ENCODE peak calls at places on chromosomes 13 and 19, in four cellular contexts. Z is HCT116, H is K562, P is HepG2. B is an unnamed sample.
A peak's percentile ranks its signal among the peaks of the same experiment; 100 is the strongest.

GRCh38 chr13:107339209-107339608 is 771.3 kb upstream of the ARGLU1 start:
- DNase-seq in Z (no peak), H (no peak), P (no peak), B (no peak)

GRCh38 chr19:8366961-8367326 is 3.0 kb downstream of the ANGPTL4 start:
- DNase-seq in Z (no peak), H (no peak), P (no peak), B (no peak)

GRCh38 chr19:10230155-10230903 is 802 bp downstream of the S1PR2 start:
- DNase-seq in Z (no peak), H (no peak), P (no peak), B (no peak)

GRCh38 chr13:35475131-35475959 is 1.1 kb downstream of the MAB21L1 start:
- DNase-seq in Z (no peak), H (no peak), P (no peak), B (no peak)

GRCh38 chr19:6058411-6059201 is 51.7 kb downstream of the RFX2 start:
- DNase-seq in Z (no peak), H (no peak), P (no peak), B (no peak)

GRCh38 chr13:97586941-97587340 is 153.0 kb downstream of the RAP2A start:
- DNase-seq in Z (no peak), H (no peak), P (no peak), B (no peak)

GRCh38 chr13:105579821-105580707 is 955.4 kb downstream of the EFNB2 start:
- DNase-seq in Z (no peak), H (no peak), P (no peak), B (no peak)

GRCh38 chr19:29495091-29495490 is 30.7 kb upstream of the VSTM2B start:
- DNase-seq in Z (no peak), H (no peak), P (no peak), B (no peak)

GRCh38 chr13:99389520-99390304 is 82.5 kb upstream of the GPR183 start:
- DNase-seq in Z (no peak), H (no peak), P (no peak), B (no peak)

GRCh38 chr13:103358245-103358932 is 292.2 kb upstream of the SLC10A2 start:
- DNase-seq in Z (no peak), H (no peak), P (no peak), B (no peak)

GRCh38 chr13:45132384-45133064 is 12.2 kb downstream of the GTF2F2 start:
- DNase-seq in Z (no peak), H (no peak), P (no peak), B (no peak)

GRCh38 chr13:94968757-94969086 is 256.4 kb upstream of the SOX21 start:
- DNase-seq in Z (no peak), H (no peak), P (no peak), B (no peak)

GRCh38 chr13:102847272-102848234 is 1.7 kb downstream of the ERCC5 start:
- DNase-seq in Z (peak; percentile 19), H (peak; percentile 39), P (no peak), B (no peak)

GRCh38 chr13:113776231-113777125 is 17.5 kb downstream of the TMEM255B start:
- DNase-seq in Z (no peak), H (no peak), P (no peak), B (no peak)

GRCh38 chr13:97640236-97640635 is 206.3 kb downstream of the RAP2A start:
- DNase-seq in Z (no peak), H (no peak), P (no peak), B (no peak)

GRCh38 chr19:6739884-6740588 is 556 bp downstream of the TRIP10 start:
- DNase-seq in Z (no peak), H (peak; percentile 85), P (no peak), B (no peak)

GRCh38 chr19:44807652-44808462 is 1.0 kb upstream of the BCAM start:
- DNase-seq in Z (peak; percentile 55), H (peak; percentile 74), P (peak; percentile 77), B (no peak)

GRCh38 chr13:52356327-52356726 is 49.6 kb downstream of the THSD1 start:
- DNase-seq in Z (no peak), H (no peak), P (no peak), B (no peak)

GRCh38 chr19:2625434-2625833 is 77.1 kb downstream of the GNG7 start:
- DNase-seq in Z (no peak), H (no peak), P (no peak), B (no peak)

GRCh38 chr19:2623743-2624142 is 78.8 kb downstream of the GNG7 start:
- DNase-seq in Z (no peak), H (no peak), P (no peak), B (no peak)

GRCh38 chr19:2627319-2627829 is 75.1 kb downstream of the GNG7 start:
- DNase-seq in Z (peak; percentile 92), H (no peak), P (peak; percentile 68), B (peak; percentile 91)

GRCh38 chr19:2627855-2628254 is 74.6 kb downstream of the GNG7 start:
- DNase-seq in Z (no peak), H (no peak), P (no peak), B (no peak)

GRCh38 chr19:2624537-2625091 is 77.9 kb downstream of the GNG7 start:
- DNase-seq in Z (no peak), H (no peak), P (peak; percentile 48), B (no peak)
- TF ChIP-seq TCF7L2 in Z (no peak), H (no peak), P (no peak), B (no peak)

GRCh38 chr19:17390665-17391370 is 3.2 kb downstream of the CCDC194 start:
- DNase-seq in Z (peak; percentile 80), H (peak; percentile 96), P (peak; percentile 83), B (no peak)

GRCh38 chr19:17391371-17392151 is 2.4 kb downstream of the CCDC194 start:
- DNase-seq in Z (no peak), H (no peak), P (no peak), B (no peak)

GRCh38 chr19:17393914-17394313 is at the start of gene CCDC194:
- DNase-seq in Z (no peak), H (no peak), P (no peak), B (no peak)

GRCh38 chr19:17389288-17389687 is 4.7 kb downstream of the CCDC194 start:
- DNase-seq in Z (no peak), H (no peak), P (no peak), B (no peak)

DNA sequence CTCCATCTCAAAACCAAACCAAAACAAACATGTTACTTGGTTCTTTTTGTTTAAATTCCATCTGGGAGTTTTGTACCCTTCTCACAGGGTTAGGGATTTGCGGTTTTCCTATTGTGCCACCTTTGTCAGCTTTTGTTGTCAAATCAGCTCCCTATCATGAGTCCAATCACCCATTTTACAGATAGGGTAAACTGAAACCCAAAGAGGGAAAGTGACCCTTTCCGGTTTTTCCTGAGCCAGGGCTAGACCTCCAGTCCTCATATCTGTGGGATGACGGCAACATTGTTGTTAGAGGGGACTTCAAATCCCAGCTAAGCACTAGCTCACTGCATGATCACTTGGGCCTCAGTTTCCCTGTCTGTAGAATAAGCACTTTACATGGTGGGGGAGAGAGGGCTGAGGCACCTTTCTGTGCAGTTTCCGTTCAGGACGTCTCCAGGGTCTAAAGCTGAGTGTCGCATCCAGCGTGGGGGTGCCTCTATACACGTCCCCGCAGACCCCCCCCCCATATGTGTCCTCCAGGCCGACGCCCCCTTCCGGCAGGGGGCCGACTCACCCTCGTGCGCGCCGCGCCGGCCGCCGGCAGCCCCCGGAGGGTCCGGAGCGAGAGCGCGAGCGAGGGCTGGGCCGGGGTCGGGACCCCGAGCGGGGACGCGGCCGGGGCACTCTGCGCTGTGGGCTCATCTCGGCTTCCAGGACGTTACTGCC is 3.9 kb downstream of the CCDC194 start:
- DNase-seq in Z (no peak), H (no peak), P (no peak), B (no peak)
- TF ChIP-seq CTCF in Z (no peak), H (peak; percentile 11), P (peak; percentile 18), B (no peak)

GRCh38 chr13:109348514-109349340 is 437.7 kb downstream of the IRS2 start:
- DNase-seq in Z (no peak), H (no peak), P (no peak), B (no peak)
- H3K4me3 ChIP-seq in Z (no peak overlapping the region), H (no peak overlapping the region), P (no peak overlapping the region), B (no peak overlapping the region)

DNA sequence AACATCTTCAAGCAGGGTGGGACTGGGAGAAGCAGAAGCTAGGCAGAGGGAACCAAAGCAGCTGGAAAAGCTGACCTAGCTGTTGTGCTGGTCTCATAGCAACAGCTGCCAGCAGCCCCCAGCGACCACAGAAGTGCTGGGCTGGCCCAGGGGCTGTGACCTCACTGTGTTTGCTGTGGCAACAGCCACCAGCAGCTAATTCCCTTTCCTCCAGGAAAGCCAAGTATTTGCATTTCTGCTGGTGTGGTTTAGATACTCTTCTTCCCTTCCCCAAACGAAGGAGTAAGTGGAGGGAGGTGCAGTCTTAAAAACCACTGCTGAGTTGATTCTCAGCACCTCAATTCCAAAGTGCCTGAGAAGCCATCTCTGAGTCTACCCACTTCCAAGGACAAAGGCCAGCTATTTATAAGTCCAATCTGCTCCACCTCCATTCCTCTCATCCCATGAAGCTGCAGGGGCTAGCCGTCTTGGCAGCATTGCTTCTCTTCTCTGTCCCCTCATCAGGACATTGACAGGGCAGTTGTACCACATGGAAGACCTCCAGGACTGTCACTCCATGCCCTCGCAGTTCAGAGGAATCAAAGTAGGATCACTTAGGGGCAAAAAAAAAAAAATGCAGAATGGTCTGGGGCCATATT is 11.5 kb upstream of the CCDC97 start:
- DNase-seq in Z (no peak), H (no peak), P (no peak), B (no peak)
- TF ChIP-seq TCF7L2 in Z (no peak), H (no peak), P (no peak), B (no peak)

DNA sequence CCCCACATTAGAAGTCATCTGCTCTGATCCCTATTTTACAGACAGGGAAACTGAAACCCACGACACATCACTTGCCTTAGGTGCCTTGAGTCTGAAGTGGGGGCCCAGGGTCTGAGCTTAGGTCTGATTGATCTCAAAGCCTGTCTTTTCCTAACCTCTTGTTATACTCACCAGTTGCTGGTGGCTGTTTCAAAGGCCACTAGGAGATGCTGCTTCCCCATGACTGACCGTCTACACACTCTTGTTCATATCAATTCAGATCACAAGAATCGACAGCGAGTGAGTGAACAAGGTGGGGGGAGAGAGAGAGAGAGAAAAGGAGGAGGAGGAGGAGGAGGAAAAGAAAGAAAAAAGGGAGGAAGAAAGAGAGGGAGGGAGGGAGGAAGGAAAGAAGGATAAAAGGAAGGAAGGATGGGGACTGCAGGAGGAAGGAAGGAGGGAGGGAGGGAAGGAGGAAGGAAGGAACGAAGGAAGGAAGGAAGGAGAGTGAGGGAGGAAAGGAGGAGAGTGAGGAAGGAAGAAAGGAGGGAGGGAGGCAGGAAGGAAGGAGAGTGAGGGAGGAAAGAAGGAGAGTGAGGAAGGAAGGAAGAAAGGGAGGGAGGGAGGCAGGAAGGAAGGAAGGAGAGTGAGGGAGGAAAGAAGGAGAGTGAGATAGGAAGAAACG is 3.3 kb downstream of the OR10H1 start:
- DNase-seq in Z (peak; percentile 72), H (peak; percentile 40), P (no peak), B (no peak)
- TF ChIP-seq CTCF in Z (peak; percentile 90), H (peak; percentile 49), P (peak; percentile 38), B (no peak)

GRCh38 chr19:35775046-35775297 is 392 bp upstream of the ARHGAP33 start:
- DNase-seq in Z (no peak), H (no peak), P (no peak), B (no peak)
- H3K4me3 ChIP-seq in Z (peak overlapping the region; percentile 65), H (peak overlapping the region; percentile 57), P (peak overlapping the region; percentile 75), B (peak overlapping the region; percentile 54)

GRCh38 chr13:79909664-79910063 is 428.7 kb downstream of the NDFIP2 start:
- DNase-seq in Z (no peak), H (no peak), P (no peak), B (no peak)
- TF ChIP-seq TCF7L2 in Z (no peak), H (no peak), P (no peak), B (no peak)

GRCh38 chr19:1035998-1036621 is 3.8 kb upstream of the ABCA7 start:
- DNase-seq in Z (no peak), H (peak; percentile 55), P (no peak), B (no peak)
- TF ChIP-seq CTCF in Z (no peak), H (peak; percentile 45), P (peak; percentile 48), B (no peak)